ENCODE peak calls at places on chromosomes 5 and 9, in seven cellular contexts. G is prostate gland, E is transverse colon, O is suprapubic skin, V is GM12891, W is K562, R is GM12878. H is an unnamed sample.

GRCh38 chr5:153900703-153901395 is 137.9 kb downstream of the FAM114A2 start:
- DNase-seq in O (no peak), R (no peak), V (no peak), G (no peak), E (no peak), W (no peak), H (no peak)

GRCh38 chr9:114988962-114989599 is 58.7 kb upstream of the TNFSF8 start:
- DNase-seq in W (no peak), G (no peak), E (no peak), O (no peak), V (no peak), R (peak), H (no peak)

GRCh38 chr9:114366334-114367128 is 21.3 kb downstream of the AKNA start:
- DNase-seq in R (no peak), V (no peak), W (no peak), G (no peak), O (no peak), E (peak), H (no peak)

GRCh38 chr9:116499986-116500871 is 186.9 kb upstream of the TRIM32 start:
- DNase-seq in V (no peak), E (no peak), R (no peak), G (no peak), W (peak), O (no peak), H (no peak)

GRCh38 chr5:76393035-76393680 is 9.9 kb upstream of the IQGAP2 start:
- DNase-seq in E (no peak), R (no peak), V (no peak), G (no peak), O (no peak), W (no peak), H (no peak)

GRCh38 chr9:16870606-16871357 is at the start of gene BNC2:
- DNase-seq in W (no peak), R (no peak), G (peak), O (peak), E (peak), V (peak), H (peak)

GRCh38 chr9:132991351-132992300 is 13.1 kb downstream of the GFI1B start:
- DNase-seq in R (no peak), O (no peak), G (no peak), E (no peak), W (no peak), V (no peak), H (no peak)

GRCh38 chr9:133493428-133493827 is 14.5 kb upstream of the SLC2A6 start:
- DNase-seq in G (no peak), R (no peak), E (no peak), W (no peak), O (no peak), V (no peak), H (no peak)

GRCh38 chr5:80037366-80037765 is 2.2 kb downstream of the THBS4 start:
- DNase-seq in G (no peak), O (no peak), R (no peak), V (no peak), E (no peak), W (no peak), H (no peak)

GRCh38 chr5:94761786-94762185 is 143.3 kb downstream of the SLF1 start:
- DNase-seq in R (no peak), G (no peak), E (no peak), V (no peak), W (no peak), O (no peak), H (no peak)

GRCh38 chr5:95621839-95622629 is 2.1 kb downstream of the GPR150 start:
- DNase-seq in V (no peak), R (no peak), G (no peak), O (no peak), W (no peak), E (peak), H (no peak)

GRCh38 chr9:36298566-36298965 is 40.3 kb upstream of the GNE start:
- DNase-seq in V (no peak), E (no peak), O (no peak), G (no peak), R (no peak), W (no peak), H (no peak)

GRCh38 chr9:129990269-129991005 is 52.6 kb downstream of the FNBP1 start:
- DNase-seq in W (no peak), G (no peak), R (no peak), V (no peak), E (peak), O (no peak), H (no peak)

GRCh38 chr5:175195698-175196656 is 248.0 kb downstream of the DRD1 start:
- DNase-seq in W (no peak), V (no peak), E (no peak), O (no peak), G (no peak), R (no peak), H (peak)

GRCh38 chr5:108670591-108671335 is 76.9 kb upstream of the FER start:
- DNase-seq in O (no peak), G (no peak), R (no peak), E (no peak), V (no peak), W (no peak), H (no peak)

GRCh38 chr9:4831119-4831518 is 38.4 kb downstream of the RCL1 start:
- DNase-seq in E (no peak), W (no peak), V (no peak), R (no peak), G (no peak), O (no peak), H (peak)

GRCh38 chr5:56910123-56910951 is 941 bp downstream of the SETD9 start:
- DNase-seq in E (peak), W (no peak), R (no peak), O (peak), G (peak), V (no peak), H (peak)

GRCh38 chr9:117526674-117527073 is 111.8 kb upstream of the ASTN2 start:
- DNase-seq in R (no peak), G (no peak), E (no peak), V (no peak), O (no peak), W (no peak), H (no peak)

GRCh38 chr5:172493906-172494305 is 39.6 kb upstream of the SH3PXD2B start:
- DNase-seq in R (no peak), V (no peak), W (no peak), O (no peak), E (no peak), G (no peak), H (no peak)

GRCh38 chr9:120030847-120031246 is 549.1 kb downstream of the CDK5RAP2 start:
- DNase-seq in G (no peak), V (no peak), E (no peak), O (no peak), R (no peak), W (no peak), H (no peak)

GRCh38 chr9:133862585-133863041 is 124.5 kb upstream of the SARDH start:
- DNase-seq in O (peak), W (no peak), E (peak), V (no peak), G (no peak), R (no peak), H (no peak)

GRCh38 chr9:21295992-21296391 is 9.1 kb downstream of the IFNA5 start:
- DNase-seq in O (no peak), E (no peak), V (no peak), R (no peak), W (no peak), G (no peak), H (no peak)

GRCh38 chr5:74953961-74954720 is 88.0 kb upstream of the FAM169A start:
- DNase-seq in G (no peak), W (no peak), E (no peak), O (no peak), V (no peak), R (no peak), H (no peak)

GRCh38 chr9:116213673-116214047 is 60.1 kb downstream of the PAPPA start:
- DNase-seq in V (no peak), G (no peak), R (no peak), W (no peak), O (no peak), E (no peak), H (no peak)

GRCh38 chr5:40381676-40382363 is 297.9 kb upstream of the PTGER4 start:
- DNase-seq in W (no peak), G (no peak), V (no peak), O (no peak), E (no peak), R (no peak), H (no peak)

GRCh38 chr5:64939772-64940510 is 171.2 kb downstream of the CWC27 start:
- DNase-seq in E (peak), W (no peak), O (no peak), V (no peak), G (peak), R (no peak), H (peak)

GRCh38 chr5:41509399-41510175 is 814 bp downstream of the PLCXD3 start:
- DNase-seq in E (no peak), G (no peak), W (no peak), V (no peak), R (no peak), O (no peak), H (peak)

GRCh38 chr9:18330736-18331335 is 143.1 kb upstream of the ADAMTSL1 start:
- DNase-seq in V (no peak), G (no peak), E (no peak), R (no peak), W (no peak), O (no peak), H (no peak)

GRCh38 chr5:175698401-175699115 is 40.7 kb downstream of the HRH2 start:
- DNase-seq in V (no peak), O (peak), W (no peak), E (no peak), R (no peak), G (no peak), H (no peak)

DNA sequence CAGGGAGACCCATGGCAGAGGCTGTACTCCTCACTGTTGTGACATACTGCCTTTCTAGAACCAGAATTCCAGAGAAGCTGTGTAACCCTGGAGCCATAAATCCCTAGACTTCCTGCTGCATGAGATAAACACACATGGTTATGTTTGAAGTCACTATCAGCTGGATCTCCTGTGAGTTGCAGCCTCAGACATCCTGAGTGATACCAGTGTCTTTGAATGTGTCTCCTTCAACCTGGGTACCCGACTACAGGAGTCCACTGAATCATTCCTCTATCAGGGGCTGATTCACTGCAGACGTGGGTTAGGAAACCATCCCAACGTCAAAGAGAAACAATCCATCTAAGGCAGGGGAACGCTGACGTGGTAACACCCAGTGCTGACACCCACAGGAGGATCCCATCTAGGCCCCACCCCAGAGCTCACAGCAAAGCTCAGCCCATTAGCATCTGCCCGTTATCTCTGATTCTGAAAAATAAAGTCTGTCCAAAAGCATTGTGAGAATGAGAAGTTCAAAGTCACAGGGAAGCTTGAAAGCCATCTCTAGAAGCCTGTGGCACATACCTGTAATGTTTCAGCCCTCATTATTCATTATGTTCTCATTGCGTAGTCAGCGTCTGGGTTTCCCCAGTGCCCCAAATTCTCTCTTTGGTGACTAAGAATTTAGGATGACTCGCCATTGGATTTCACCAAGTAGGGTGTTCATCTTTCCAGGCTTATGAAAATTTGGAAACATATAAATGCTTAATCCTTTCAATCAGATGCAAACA is 36.3 kb upstream of the BASP1 start:
- DNase-seq in E (no peak), R (no peak), G (no peak), W (no peak), O (no peak), V (no peak), H (no peak)
- TF ChIP-seq POLR2AphosphoS5 in E (no peak), R (no peak), G (no peak), W (no peak), O (no peak), V (no peak), H (no peak)

GRCh38 chr5:139416651-139417050 is 12.8 kb upstream of the SPATA24 start:
- DNase-seq in G (no peak), E (peak), R (no peak), V (no peak), W (no peak), O (no peak), H (no peak)

GRCh38 chr5:139415869-139416268 is 12.0 kb upstream of the SPATA24 start:
- DNase-seq in W (no peak), O (no peak), E (no peak), R (no peak), G (no peak), V (no peak), H (no peak)

GRCh38 chr5:139418804-139419203 is 14.9 kb upstream of the SPATA24 start:
- DNase-seq in E (no peak), R (no peak), O (no peak), V (no peak), G (no peak), W (no peak), H (no peak)

GRCh38 chr5:139415221-139415861 is 11.5 kb upstream of the SPATA24 start:
- DNase-seq in W (no peak), O (no peak), V (no peak), R (no peak), E (no peak), G (peak), H (no peak)

DNA sequence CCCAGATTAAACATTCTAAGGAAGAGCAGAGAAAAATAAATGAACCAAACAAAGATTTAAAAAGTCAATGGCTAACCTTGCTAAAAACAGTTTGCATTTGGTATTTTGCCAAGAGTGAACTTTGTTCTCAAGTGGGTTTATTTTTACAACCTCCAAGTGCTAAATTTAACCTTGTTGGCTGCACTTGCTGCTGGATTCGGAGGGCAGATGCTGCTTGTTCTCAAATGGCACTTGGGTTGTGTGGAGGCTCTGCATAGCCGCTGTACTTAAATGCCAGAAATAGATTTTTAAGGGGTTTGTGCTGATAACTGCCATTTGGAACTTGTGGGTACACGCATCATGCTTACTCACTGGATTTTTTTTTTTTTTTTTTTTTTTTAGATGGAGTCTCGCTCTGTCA is 13.3 kb upstream of the SPATA24 start:
- DNase-seq in V (no peak), E (no peak), G (no peak), R (no peak), W (no peak), O (no peak), H (no peak)
- TF ChIP-seq POLR2AphosphoS5 in V (no peak), E (peak), G (peak), R (no peak), W (no peak), O (no peak), H (no peak)

GRCh38 chr5:149641000-149641576 is 59.8 kb downstream of the ARHGEF37 start:
- DNase-seq in E (peak), R (no peak), V (no peak), O (peak), W (peak), G (peak), H (peak)
- TF ChIP-seq POLR2AphosphoS5 in E (peak), R (no peak), V (no peak), O (no peak), W (no peak), G (peak), H (no peak)

GRCh38 chr9:136862849-136863622 is 3.1 kb downstream of the EDF1 start:
- DNase-seq in O (peak), W (no peak), G (no peak), E (peak), R (no peak), V (no peak), H (no peak)
- TF ChIP-seq POLR2AphosphoS5 in O (no peak), W (no peak), G (no peak), E (no peak), R (no peak), V (no peak), H (no peak)

GRCh38 chr5:88667187-88668141 is 215.5 kb downstream of the MEF2C start:
- DNase-seq in R (no peak), E (no peak), O (no peak), V (no peak), W (no peak), G (no peak), H (peak)

GRCh38 chr5:88666761-88667186 is 216.2 kb downstream of the MEF2C start:
- DNase-seq in R (no peak), E (no peak), O (no peak), V (no peak), W (no peak), G (no peak), H (peak)

GRCh38 chr5:88664630-88665029 is 218.4 kb downstream of the MEF2C start:
- DNase-seq in W (no peak), R (no peak), V (no peak), E (no peak), G (no peak), O (no peak), H (peak)

GRCh38 chr5:88663793-88664216 is 219.2 kb downstream of the MEF2C start:
- DNase-seq in E (no peak), V (no peak), W (no peak), O (no peak), G (no peak), R (no peak), H (peak)

GRCh38 chr5:88665750-88666215 is 217.2 kb downstream of the MEF2C start:
- DNase-seq in V (no peak), E (no peak), R (no peak), W (no peak), O (no peak), G (no peak), H (peak)
- TF ChIP-seq POLR2AphosphoS5 in V (no peak), E (no peak), R (no peak), W (no peak), O (no peak), G (no peak), H (no peak)

DNA sequence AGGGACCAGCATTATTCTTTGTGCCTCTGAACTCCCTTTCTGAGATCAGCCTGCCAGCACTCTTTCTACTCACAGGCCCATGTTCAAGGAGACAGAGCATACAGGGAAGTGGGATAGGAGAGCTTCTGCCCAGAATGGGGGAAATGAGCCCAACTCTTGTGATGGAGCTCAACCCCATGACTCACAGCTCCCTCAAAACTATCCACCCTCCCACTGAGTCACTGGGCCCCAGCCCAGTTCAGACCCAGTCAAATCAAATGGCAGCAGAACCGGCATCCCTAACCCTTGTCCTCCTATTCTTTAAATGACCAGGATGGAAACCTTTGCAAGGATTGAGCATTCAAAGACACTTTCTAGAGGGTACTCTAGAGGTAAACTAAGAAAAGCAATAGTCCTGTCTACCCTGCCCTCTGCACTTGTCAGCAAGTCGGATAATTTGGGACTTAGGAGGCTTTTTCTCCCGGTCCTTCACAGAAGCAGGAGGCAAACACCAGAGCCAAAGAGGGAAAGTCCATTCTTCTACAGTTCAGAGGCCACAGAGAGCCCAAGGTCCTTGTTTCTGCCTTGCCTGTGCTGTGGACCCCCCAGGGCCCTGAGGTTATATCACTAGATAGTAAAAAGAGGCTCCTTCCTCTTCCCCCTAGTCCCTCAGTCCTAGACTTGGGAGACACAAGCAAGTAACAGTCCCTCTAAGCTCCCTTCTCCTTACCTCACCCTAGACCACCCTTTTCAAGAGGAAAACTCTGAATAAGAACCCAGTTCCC is 3.2 kb downstream of the ATOSB start:
- DNase-seq in O (no peak), G (no peak), V (no peak), E (peak), R (no peak), W (no peak), H (no peak)
- TF ChIP-seq POLR2AphosphoS5 in O (no peak), G (no peak), V (no peak), E (no peak), R (no peak), W (no peak), H (no peak)

DNA sequence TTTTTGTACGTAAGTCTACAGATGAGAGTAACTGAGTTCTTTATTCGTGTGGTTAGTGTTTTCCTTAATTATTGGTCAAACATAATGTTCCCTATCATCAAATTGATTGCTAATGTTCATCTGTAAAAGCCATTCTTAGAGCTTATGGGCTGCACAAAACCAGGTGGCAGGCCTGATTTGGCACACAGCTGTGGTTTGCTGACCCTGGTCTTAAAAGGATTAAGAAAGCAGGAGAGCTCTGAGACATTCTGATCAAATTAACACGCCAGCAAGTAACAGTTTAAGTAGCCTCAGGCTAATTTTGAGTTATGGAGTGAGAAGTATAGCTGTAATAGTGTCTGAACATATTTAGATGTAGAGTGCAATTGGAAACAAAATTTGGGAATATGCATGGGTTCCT is 63.2 kb downstream of the PRR16 start:
- DNase-seq in E (no peak), W (no peak), G (no peak), R (no peak), V (no peak), O (no peak), H (no peak)
- TF ChIP-seq POLR2AphosphoS5 in E (no peak), W (no peak), G (no peak), R (no peak), V (no peak), O (no peak), H (no peak)